ENCODE peak calls at places on chromosomes 13 and 19, in seven cellular contexts. V is Peyer's patch, R is endodermal cell, D is cardiac muscle cell, K is sigmoid colon, B is pancreas, P is neural progenitor cell. O is an unnamed sample.

GRCh38 chr19:16378291-16378889 is 53.8 kb downstream of the KLF2 start:
- DNase-seq in B (no peak), V (no peak), R (no peak), K (peak; percentile 57), P (no peak), D (no peak), O (no peak)

GRCh38 chr13:34207872-34208271 is 389.9 kb downstream of the RFC3 start:
- DNase-seq in B (no peak), D (peak; percentile 73), P (no peak), R (no peak), V (no peak), K (no peak), O (no peak)

GRCh38 chr19:19530889-19531288 is 2.2 kb downstream of the YJEFN3 start:
- DNase-seq in K (no peak), B (no peak), D (no peak), R (no peak), V (no peak), P (no peak), O (no peak)

GRCh38 chr13:19764237-19764636 is 18.5 kb downstream of the PSPC1 start:
- DNase-seq in R (no peak), D (no peak), P (no peak), V (no peak), K (no peak), B (no peak), O (no peak)

GRCh38 chr19:2083174-2083854 is 12.8 kb downstream of the MOB3A start:
- DNase-seq in K (peak; percentile 80), V (peak; percentile 85), R (no peak), P (no peak), D (no peak), B (no peak), O (no peak)

GRCh38 chr19:35266904-35267817 is 1.6 kb upstream of the USF2 start:
- DNase-seq in V (peak; percentile 49), R (peak; percentile 76), B (peak; percentile 70), K (peak; percentile 80), D (no peak), P (peak; percentile 49), O (peak; percentile 63)

GRCh38 chr13:95643471-95643813 is 1.1 kb downstream of the DZIP1 start:
- DNase-seq in B (peak; percentile 14), R (peak; percentile 71), D (peak; percentile 49), V (no peak), P (peak; percentile 53), K (no peak), O (no peak)

GRCh38 chr13:44826586-44827350 is 162.5 kb downstream of the NUFIP1 start:
- DNase-seq in V (no peak), B (no peak), R (no peak), P (no peak), D (no peak), K (no peak), O (no peak)

GRCh38 chr13:47415048-47415447 is 518.2 kb upstream of the HTR2A start:
- DNase-seq in R (no peak), P (no peak), V (no peak), K (no peak), B (no peak), D (peak; percentile 55), O (no peak)

GRCh38 chr13:97506511-97506910 is 72.5 kb downstream of the RAP2A start:
- DNase-seq in K (no peak), P (no peak), R (no peak), V (no peak), D (peak; percentile 90), B (no peak), O (no peak)

GRCh38 chr19:50333737-50334617 is 4.8 kb upstream of the KCNC3 start:
- DNase-seq in P (peak; percentile 86), K (peak; percentile 74), D (peak; percentile 79), R (peak; percentile 48), V (peak; percentile 66), B (peak; percentile 88), O (no peak)

GRCh38 chr19:2982983-2983350 is 5.6 kb downstream of the TLE6 start:
- DNase-seq in B (peak; percentile 95), V (no peak), R (peak; percentile 59), D (peak; percentile 97), P (peak; percentile 42), K (peak; percentile 98), O (peak; percentile 78)

GRCh38 chr19:2055871-2056809 is 5.1 kb upstream of the MKNK2 start:
- DNase-seq in R (peak; percentile 71), K (peak; percentile 92), B (peak; percentile 49), V (peak; percentile 60), D (peak; percentile 84), P (no peak), O (no peak)

GRCh38 chr13:29581666-29582065 is 13.8 kb downstream of the SLC7A1 start:
- DNase-seq in P (no peak), V (no peak), B (no peak), R (peak; percentile 59), D (no peak), K (no peak), O (no peak)

GRCh38 chr19:31520633-31521032 is 171.4 kb upstream of the TSHZ3 start:
- DNase-seq in P (no peak), D (no peak), V (no peak), B (no peak), R (no peak), K (no peak), O (no peak)

GRCh38 chr13:25660996-25661395 is 289.2 kb downstream of the ATP8A2 start:
- DNase-seq in V (no peak), B (no peak), R (no peak), D (no peak), K (no peak), P (no peak), O (no peak)

DNA sequence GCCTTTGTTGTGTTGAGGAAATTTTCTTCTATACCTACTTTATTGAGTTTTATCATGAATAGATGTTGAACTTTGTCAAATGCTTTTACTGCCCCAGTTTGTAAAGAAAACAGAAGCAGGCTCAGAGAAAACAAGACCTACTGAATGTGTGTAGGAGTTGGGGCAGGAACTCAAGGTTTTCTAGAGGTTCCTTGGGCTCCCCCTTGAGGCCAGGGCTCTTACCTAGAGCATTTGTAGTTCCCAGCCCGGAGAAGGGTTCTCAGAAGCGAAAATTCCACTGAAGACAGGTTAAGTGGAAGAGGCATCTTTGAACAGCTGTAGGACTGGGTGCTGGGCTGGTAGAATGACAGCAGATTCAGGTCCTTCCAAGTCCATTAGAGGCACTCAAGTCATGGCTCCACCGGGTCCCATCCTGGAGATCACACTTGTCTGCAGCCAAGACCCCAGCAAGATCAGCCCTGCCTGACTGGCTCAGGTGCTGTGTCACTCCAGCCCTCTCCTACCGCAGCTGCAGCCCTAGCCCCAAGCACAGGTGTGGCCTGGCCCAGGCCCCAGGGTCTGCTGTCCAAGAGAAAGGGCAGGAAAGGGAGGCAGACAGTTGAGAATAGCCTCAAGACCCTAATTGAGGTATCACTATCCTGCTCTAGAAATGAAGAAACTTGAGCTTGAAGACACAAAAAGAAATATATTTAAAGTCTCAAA is 425.5 kb downstream of the PCDH20 start:
- DNase-seq in B (no peak), V (no peak), R (peak; percentile 63), K (no peak), P (peak; percentile 3), D (no peak), O (no peak)
- TF ChIP-seq CTCF in B (no peak), V (no peak), R (peak; percentile 61), K (no peak), P (peak; percentile 24), D (no peak), O (peak; percentile 49)

DNA sequence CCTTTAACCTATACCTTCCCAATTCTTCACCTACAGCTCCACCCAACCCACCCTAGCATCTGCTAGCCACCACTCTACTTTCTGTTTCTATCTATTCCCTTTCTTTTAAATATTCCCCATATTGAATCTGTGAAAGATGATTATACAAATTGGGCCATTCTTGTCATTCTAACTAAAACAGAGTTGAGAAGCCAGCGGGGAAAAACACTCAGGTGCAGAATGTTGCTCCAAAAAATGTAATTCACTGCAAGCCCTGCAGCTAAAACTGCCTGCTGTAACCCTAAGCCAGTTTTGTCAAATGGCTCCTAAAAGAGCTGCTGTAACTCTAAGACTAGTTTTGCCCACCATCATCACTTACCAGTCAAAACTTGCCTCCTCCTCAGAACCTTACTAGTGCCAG is 1468.6 kb upstream of the MIR17HG start:
- DNase-seq in P (no peak), V (no peak), D (no peak), R (no peak), B (no peak), K (no peak), O (no peak)
- H3K4me3 ChIP-seq in P (no peak overlapping the region), V (no peak overlapping the region), D (no peak overlapping the region), R (no peak overlapping the region), B (no peak overlapping the region), K (no peak overlapping the region), O (no peak overlapping the region)

GRCh38 chr19:28430214-28430613 is 782.7 kb downstream of the UQCRFS1 start:
- DNase-seq in K (no peak), V (no peak), P (no peak), R (no peak), D (no peak), B (no peak), O (no peak)
- H3K4me1 ChIP-seq in K (no peaks in the 10 kb centered on the region), V (no peaks in the 10 kb centered on the region), P (peaks cover 1% of the 10 kb centered on the region), R (no peaks in the 10 kb centered on the region), D (no peaks in the 10 kb centered on the region), B (no peaks in the 10 kb centered on the region), O (peaks cover 15% of the 10 kb centered on the region)

GRCh38 chr13:40536443-40537113 is 129.9 kb downstream of the FOXO1 start:
- DNase-seq in V (no peak), P (no peak), D (no peak), R (peak; percentile 75), B (peak; percentile 86), K (no peak), O (no peak)
- TF ChIP-seq CTCF in V (no peak), P (no peak), D (no peak), R (no peak), B (no peak), K (no peak), O (no peak)

DNA sequence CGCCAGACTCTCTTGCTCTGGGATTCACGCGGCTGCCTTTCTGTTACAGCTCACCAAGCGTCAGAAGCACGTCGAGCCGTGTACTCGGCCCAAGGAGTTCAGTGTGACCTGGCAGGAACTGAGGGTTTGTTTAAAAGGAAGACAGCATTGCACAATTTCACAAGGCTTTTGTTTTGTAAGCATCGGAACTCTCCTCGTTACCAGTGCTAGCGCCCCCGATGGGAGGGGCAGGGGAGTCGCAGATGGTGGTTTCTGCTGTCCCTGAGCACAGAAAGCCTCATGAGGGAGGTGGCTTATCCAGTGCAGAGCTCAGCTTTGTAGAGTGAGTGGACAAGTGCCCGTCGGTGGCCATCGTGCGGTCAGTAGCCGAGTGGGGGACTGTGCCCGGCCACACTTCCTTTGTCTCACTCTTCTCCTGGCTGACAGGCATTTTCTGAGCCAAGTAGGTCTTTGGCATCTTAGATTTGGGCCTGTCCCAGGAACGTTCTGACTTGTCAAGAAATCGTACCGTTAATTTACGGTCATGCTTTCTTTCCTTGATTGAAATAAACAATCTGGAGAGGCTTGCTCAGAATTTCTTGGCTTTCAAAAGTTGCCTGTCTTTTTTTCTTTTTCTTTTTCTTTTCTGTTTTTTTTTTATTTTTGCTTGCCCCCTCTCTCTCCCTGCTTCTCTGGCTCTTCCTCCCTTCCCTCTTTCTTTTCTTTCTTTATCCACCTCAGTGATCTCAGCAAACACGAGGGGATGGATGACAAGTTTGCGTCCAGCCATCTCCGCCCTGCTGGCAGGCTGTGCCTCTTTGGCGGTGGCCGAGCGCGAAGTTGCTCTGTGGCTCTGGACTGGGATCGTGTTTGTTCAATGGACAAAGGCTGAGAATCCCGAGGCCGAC is 7.7 kb downstream of the KDM4B start:
- DNase-seq in R (peak; percentile 83), D (peak; percentile 99), P (peak; percentile 44), B (no peak), K (peak; percentile 98), V (peak; percentile 39), O (no peak)
- H3K4me3 ChIP-seq in R (no peak overlapping the region), D (no peak overlapping the region), P (no peak overlapping the region), B (no peak overlapping the region), K (peak overlapping the region; percentile 3), V (no peak overlapping the region), O (no peak overlapping the region)

O was measured in RWPE2.